ENCODE peak calls at places on chromosomes 4 and X, in nine cellular contexts. R is GM23338, T is hepatocyte, N is GM23248, P is PC-3, G is HCT116, U is neural progenitor cell, S is SK-N-SH, A is MM.1S. W is an unnamed sample.

GRCh38 chr4:89660851-89661250 is 176.1 kb downstream of the SNCA start:
- DNase-seq in R (no peak), T (no peak), N (peak), P (no peak), G (no peak), U (no peak), S (no peak), A (no peak), W (no peak)

GRCh38 chr4:123667496-123667895 is 270.9 kb downstream of the SPRY1 start:
- DNase-seq in R (no peak), T (no peak), N (peak), P (peak), G (no peak), U (no peak), S (no peak), A (no peak), W (no peak)

GRCh38 chr4:986949-987688 is at the start of gene IDUA:
- DNase-seq in R (peak), T (peak), N (peak), P (peak), G (peak), U (peak), S (peak), A (no peak), W (peak)

GRCh38 chr4:166274136-166274761 is 401.2 kb downstream of the TLL1 start:
- DNase-seq in R (no peak), T (no peak), N (no peak), P (no peak), G (no peak), U (no peak), S (no peak), A (no peak), W (no peak)

GRCh38 chrX:2692221-2693122 is 1.4 kb downstream of the CD99 start:
- DNase-seq in R (peak), T (peak), N (peak), P (peak), G (no peak), U (peak), S (peak), A (no peak), W (peak)

GRCh38 chrX:47351706-47352105 is 18.7 kb upstream of the ZNF157 start:
- DNase-seq in R (no peak), T (no peak), N (peak), P (peak), G (no peak), U (no peak), S (no peak), A (no peak), W (no peak)

GRCh38 chr4:74112399-74113090 is 13.6 kb upstream of the CXCL2 start:
- DNase-seq in R (no peak), T (no peak), N (peak), P (peak), G (no peak), U (no peak), S (no peak), A (no peak), W (no peak)

GRCh38 chr4:24143741-24144140 is 253.9 kb upstream of the PPARGC1A start:
- DNase-seq in R (no peak), T (no peak), N (no peak), P (no peak), G (no peak), U (no peak), S (no peak), A (no peak), W (no peak)

GRCh38 chrX:331145-331771 is 12.7 kb upstream of the GTPBP6 start:
- DNase-seq in R (peak), T (peak), N (peak), P (peak), G (no peak), U (peak), S (peak), A (no peak), W (no peak)

GRCh38 chrX:23799469-23800065 is 16.6 kb downstream of the SAT1 start:
- DNase-seq in R (no peak), T (peak), N (peak), P (no peak), G (no peak), U (no peak), S (no peak), A (no peak), W (no peak)

GRCh38 chrX:66728818-66729271 is 90.0 kb upstream of the EDA2R start:
- DNase-seq in R (peak), T (peak), N (peak), P (peak), G (no peak), U (peak), S (peak), A (peak), W (peak)

GRCh38 chrX:79477691-79478090 is 110.6 kb upstream of the ITM2A start:
- DNase-seq in R (no peak), T (no peak), N (no peak), P (peak), G (no peak), U (no peak), S (no peak), A (no peak), W (no peak)

GRCh38 chr4:61336488-61336887 is 136.4 kb downstream of the ADGRL3 start:
- DNase-seq in R (peak), T (no peak), N (no peak), P (no peak), G (no peak), U (peak), S (no peak), A (no peak), W (no peak)

GRCh38 chr4:89915151-89915550 is 20.5 kb downstream of the MMRN1 start:
- DNase-seq in R (no peak), T (no peak), N (no peak), P (no peak), G (no peak), U (no peak), S (no peak), A (no peak), W (no peak)

GRCh38 chr4:121939690-121940089 is 12.2 kb downstream of the TRPC3 start:
- DNase-seq in R (peak), T (peak), N (no peak), P (no peak), G (no peak), U (no peak), S (no peak), A (no peak), W (no peak)

GRCh38 chr4:112210777-112211176 is 20.8 kb upstream of the AP1AR start:
- DNase-seq in R (no peak), T (no peak), N (peak), P (no peak), G (no peak), U (no peak), S (no peak), A (no peak), W (no peak)

GRCh38 chr4:8325284-8325973 is 55.9 kb downstream of the HTRA3 start:
- DNase-seq in R (no peak), T (no peak), N (peak), P (no peak), G (no peak), U (no peak), S (no peak), A (no peak), W (no peak)

GRCh38 chr4:26235500-26235899 is 85.3 kb upstream of the RBPJ start:
- DNase-seq in R (no peak), T (peak), N (peak), P (peak), G (no peak), U (no peak), S (no peak), A (no peak), W (no peak)

GRCh38 chrX:153765138-153766079 is 1.4 kb downstream of the PLXNB3 start:
- DNase-seq in R (no peak), T (no peak), N (peak), P (no peak), G (no peak), U (no peak), S (peak), A (no peak), W (no peak)

GRCh38 chr4:107044170-107044569 is 8.1 kb upstream of the DKK2 start:
- DNase-seq in R (peak), T (no peak), N (peak), P (peak), G (peak), U (no peak), S (no peak), A (peak), W (peak)

GRCh38 chr4:184476660-184477059 is 2.3 kb upstream of the IRF2 start:
- DNase-seq in R (no peak), T (no peak), N (no peak), P (no peak), G (no peak), U (no peak), S (no peak), A (no peak), W (peak)

GRCh38 chr4:3227878-3228675 is 20.9 kb upstream of the MSANTD1 start:
- DNase-seq in R (no peak), T (no peak), N (peak), P (no peak), G (no peak), U (no peak), S (no peak), A (no peak), W (no peak)

GRCh38 chr4:111957992-111958391 is 187.3 kb upstream of the FAM241A start:
- DNase-seq in R (no peak), T (peak), N (no peak), P (no peak), G (no peak), U (no peak), S (no peak), A (no peak), W (no peak)

GRCh38 chrX:63930140-63930539 is 145.1 kb upstream of the ARHGEF9 start:
- DNase-seq in R (peak), T (no peak), N (peak), P (peak), G (peak), U (peak), S (peak), A (no peak), W (no peak)

GRCh38 chr4:108097990-108098553 is 70.7 kb downstream of the LEF1 start:
- DNase-seq in R (no peak), T (no peak), N (no peak), P (no peak), G (no peak), U (no peak), S (no peak), A (no peak), W (no peak)

GRCh38 chrX:19866626-19867410 is 20.6 kb downstream of the SH3KBP1 start:
- DNase-seq in R (no peak), T (no peak), N (no peak), P (no peak), G (no peak), U (no peak), S (no peak), A (no peak), W (no peak)

GRCh38 chrX:139094671-139095592 is 383.4 kb upstream of the FGF13 start:
- DNase-seq in R (no peak), T (peak), N (peak), P (peak), G (no peak), U (no peak), S (no peak), A (no peak), W (no peak)

GRCh38 chr4:70705856-70706461 is 15.8 kb upstream of the RUFY3 start:
- DNase-seq in R (no peak), T (no peak), N (peak), P (peak), G (no peak), U (no peak), S (no peak), A (no peak), W (no peak)

GRCh38 chr4:72924814-72925213 is 144.7 kb downstream of the COX18 start:
- DNase-seq in R (no peak), T (no peak), N (no peak), P (no peak), G (no peak), U (no peak), S (no peak), A (no peak), W (no peak)

GRCh38 chr4:7694256-7694775 is 245.3 kb downstream of the AFAP1 start:
- DNase-seq in R (no peak), T (no peak), N (no peak), P (no peak), G (no peak), U (no peak), S (no peak), A (no peak), W (no peak)

GRCh38 chrX:135520022-135520552 is 373 bp upstream of the INTS6L start:
- DNase-seq in R (peak), T (peak), N (peak), P (no peak), G (no peak), U (peak), S (no peak), A (peak), W (peak)

GRCh38 chr4:30429813-30430466 is 290.2 kb upstream of the PCDH7 start:
- DNase-seq in R (no peak), T (peak), N (peak), P (peak), G (peak), U (no peak), S (no peak), A (no peak), W (no peak)

GRCh38 chr4:76767983-76768382 is 130.0 kb downstream of the SOWAHB start:
- DNase-seq in R (no peak), T (no peak), N (peak), P (no peak), G (no peak), U (no peak), S (no peak), A (no peak), W (no peak)

GRCh38 chrX:63934791-63935190 is 149.8 kb upstream of the ARHGEF9 start:
- DNase-seq in R (peak), T (peak), N (no peak), P (no peak), G (no peak), U (peak), S (no peak), A (no peak), W (no peak)

GRCh38 chr4:107034982-107035710 is 967 bp downstream of the DKK2 start:
- DNase-seq in R (peak), T (peak), N (peak), P (no peak), G (no peak), U (peak), S (peak), A (no peak), W (no peak)

GRCh38 chrX:107102980-107103379 is 15.6 kb downstream of the RBM41 start:
- DNase-seq in R (no peak), T (no peak), N (peak), P (peak), G (no peak), U (no peak), S (no peak), A (no peak), W (no peak)

GRCh38 chrX:103347682-103348397 is 8.5 kb upstream of the TCEAL9 start:
- DNase-seq in R (peak), T (no peak), N (no peak), P (no peak), G (no peak), U (no peak), S (no peak), A (no peak), W (no peak)

GRCh38 chr4:178027796-178028195 is 585.6 kb upstream of the AGA start:
- DNase-seq in R (no peak), T (no peak), N (no peak), P (no peak), G (no peak), U (no peak), S (no peak), A (no peak), W (no peak)

GRCh38 chr4:135564090-135564489 is 1362.5 kb upstream of the PABPC4L start:
- DNase-seq in R (no peak), T (no peak), N (no peak), P (no peak), G (no peak), U (no peak), S (no peak), A (no peak), W (no peak)
- H3K4me3 ChIP-seq in R (no peak), T (no peak), N (no peak), P (no peak), G (no peak), U (no peak), S (no peak), A (no peak), W (no peak)

GRCh38 chr4:159768011-159768410 is 665.1 kb downstream of the RAPGEF2 start:
- DNase-seq in R (no peak), T (no peak), N (no peak), P (no peak), G (no peak), U (no peak), S (no peak), A (no peak), W (no peak)
- TF ChIP-seq EZH2phosphoT487 in R (no peak), T (no peak), N (no peak), P (no peak), G (no peak), U (no peak), S (no peak), A (no peak), W (no peak)

DNA sequence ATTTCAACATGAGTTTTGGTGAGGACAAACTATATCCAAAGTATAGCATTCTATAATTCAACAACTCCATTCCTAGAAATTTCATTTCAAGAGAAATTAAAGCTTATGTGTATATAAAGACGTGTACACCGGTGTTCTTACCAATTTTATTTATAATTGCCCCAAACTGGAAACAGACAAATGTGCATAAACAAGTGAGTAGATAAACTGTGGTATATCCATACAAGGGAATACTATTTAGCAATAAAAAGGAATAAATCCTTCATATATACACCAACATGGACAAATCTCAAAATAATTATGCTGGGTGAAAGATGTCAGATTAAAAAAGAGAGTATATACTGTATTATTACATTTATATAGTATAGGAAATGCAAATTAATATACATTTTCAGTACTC is 19.9 kb downstream of the HNRNPH2 start:
- DNase-seq in R (no peak), T (no peak), N (no peak), P (no peak), G (no peak), U (no peak), S (no peak), A (no peak), W (no peak)
- H3K4me3 ChIP-seq in R (no peak), T (no peak), N (no peak), P (no peak), G (no peak), U (no peak), S (no peak), A (no peak), W (no peak)

GRCh38 chr4:96602661-96603060 is 762.8 kb downstream of the PDHA2 start:
- DNase-seq in R (no peak), T (no peak), N (no peak), P (peak), G (peak), U (no peak), S (no peak), A (no peak), W (no peak)
- TF ChIP-seq EZH2phosphoT487 in R (no peak), T (no peak), N (no peak), P (no peak), G (no peak), U (no peak), S (no peak), A (no peak), W (no peak)

GRCh38 chr4:140133576-140133975 is 20.4 kb downstream of the MAML3 start:
- DNase-seq in R (no peak), T (no peak), N (peak), P (peak), G (no peak), U (no peak), S (no peak), A (no peak), W (no peak)

GRCh38 chr4:140134780-140135179 is 19.2 kb downstream of the MAML3 start:
- DNase-seq in R (no peak), T (peak), N (no peak), P (no peak), G (no peak), U (no peak), S (no peak), A (no peak), W (no peak)

GRCh38 chr4:140137654-140138053 is 16.3 kb downstream of the MAML3 start:
- DNase-seq in R (peak), T (peak), N (peak), P (peak), G (no peak), U (no peak), S (no peak), A (no peak), W (no peak)

GRCh38 chr4:140136509-140136908 is 17.5 kb downstream of the MAML3 start:
- DNase-seq in R (no peak), T (no peak), N (peak), P (peak), G (no peak), U (no peak), S (no peak), A (no peak), W (no peak)

GRCh38 chr4:140135529-140136021 is 18.4 kb downstream of the MAML3 start:
- DNase-seq in R (no peak), T (peak), N (peak), P (peak), G (no peak), U (no peak), S (peak), A (no peak), W (no peak)
- H3K4me3 ChIP-seq in R (peak), T (no peak), N (no peak), P (no peak), G (no peak), U (no peak), S (no peak), A (no peak), W (no peak)